ENCODE peak calls at places on chromosomes 5 and 9, in nine cellular contexts. P is T follicular helper cell, R is PC-3, B is NCI-H187, C is iPS DF 19.7, W is Calu3, F is iPS-NIHi11, Y is foreskin keratinocyte, E is HEK293T. N is an unnamed sample.

GRCh38 chr9:80797841-80798688 is 891.3 kb downstream of the TLE1 start:
- DNase-seq in P (no peak), R (no peak), B (no peak), C (no peak), W (no peak), F (peak), Y (no peak), E (no peak), N (no peak)

GRCh38 chr5:178234753-178235599 is 2.4 kb upstream of the PHYKPL start:
- DNase-seq in P (peak), R (peak), B (no peak), C (no peak), W (peak), F (peak), Y (no peak), E (peak), N (peak)

GRCh38 chr5:172751761-172752510 is 19.1 kb downstream of the DUSP1 start:
- DNase-seq in P (no peak), R (no peak), B (no peak), C (no peak), W (no peak), F (no peak), Y (no peak), E (no peak), N (no peak)

GRCh38 chr9:112856843-112857242 is 33.8 kb downstream of the SLC46A2 start:
- DNase-seq in P (no peak), R (no peak), B (no peak), C (no peak), W (no peak), F (peak), Y (no peak), E (no peak), N (no peak)

GRCh38 chr9:127049044-127049443 is 73.4 kb downstream of the ANGPTL2 start:
- DNase-seq in P (no peak), R (peak), B (no peak), C (no peak), W (peak), F (no peak), Y (peak), E (no peak), N (peak)

GRCh38 chr5:180640765-180641565 is 8.4 kb downstream of the FLT4 start:
- DNase-seq in P (no peak), R (no peak), B (no peak), C (no peak), W (no peak), F (no peak), Y (no peak), E (no peak), N (no peak)

GRCh38 chr9:83382421-83382820 is 155.8 kb downstream of the FRMD3 start:
- DNase-seq in P (no peak), R (no peak), B (no peak), C (no peak), W (no peak), F (no peak), Y (no peak), E (no peak), N (no peak)

GRCh38 chr9:90445391-90445790 is 197.2 kb downstream of the DIRAS2 start:
- DNase-seq in P (no peak), R (no peak), B (no peak), C (no peak), W (no peak), F (no peak), Y (no peak), E (no peak), N (no peak)

GRCh38 chr5:113507601-113508000 is 5.9 kb upstream of the YTHDC2 start:
- DNase-seq in P (no peak), R (no peak), B (no peak), C (no peak), W (no peak), F (no peak), Y (no peak), E (no peak), N (no peak)

GRCh38 chr5:107247427-107247826 is 423.3 kb downstream of the EFNA5 start:
- DNase-seq in P (no peak), R (peak), B (no peak), C (no peak), W (no peak), F (no peak), Y (peak), E (no peak), N (peak)

GRCh38 chr9:37970301-37971106 is 66.6 kb upstream of the SLC25A51 start:
- DNase-seq in P (no peak), R (no peak), B (no peak), C (no peak), W (no peak), F (no peak), Y (no peak), E (no peak), N (no peak)

GRCh38 chr5:14557840-14558239 is 23.8 kb upstream of the OTULINL start:
- DNase-seq in P (no peak), R (no peak), B (no peak), C (no peak), W (no peak), F (no peak), Y (no peak), E (no peak), N (no peak)

GRCh38 chr9:74570879-74571512 is 73.9 kb downstream of the RORB start:
- DNase-seq in P (no peak), R (peak), B (no peak), C (no peak), W (peak), F (peak), Y (no peak), E (peak), N (peak)

GRCh38 chr5:95940758-95941682 is 20.6 kb downstream of the ELL2 start:
- DNase-seq in P (no peak), R (no peak), B (no peak), C (no peak), W (no peak), F (peak), Y (no peak), E (no peak), N (no peak)

GRCh38 chr9:88108779-88109178 is 29.5 kb downstream of the SPATA31C2 start:
- DNase-seq in P (no peak), R (no peak), B (no peak), C (no peak), W (no peak), F (no peak), Y (no peak), E (no peak), N (no peak)

GRCh38 chr5:142722896-142723295 is 37.0 kb upstream of the FGF1 start:
- DNase-seq in P (no peak), R (no peak), B (no peak), C (no peak), W (no peak), F (no peak), Y (no peak), E (no peak), N (no peak)

GRCh38 chr5:168209561-168209960 is 81.9 kb upstream of the WWC1 start:
- DNase-seq in P (no peak), R (no peak), B (no peak), C (no peak), W (no peak), F (no peak), Y (no peak), E (no peak), N (no peak)

GRCh38 chr5:136084698-136085097 is 47.9 kb upstream of the SMAD5 start:
- DNase-seq in P (no peak), R (no peak), B (no peak), C (no peak), W (no peak), F (no peak), Y (no peak), E (no peak), N (no peak)

GRCh38 chr5:174413520-174414314 is 310.7 kb upstream of the MSX2 start:
- DNase-seq in P (no peak), R (peak), B (no peak), C (no peak), W (no peak), F (no peak), Y (peak), E (no peak), N (no peak)

GRCh38 chr9:34663296-34663590 is 786 bp upstream of the CCL27 start:
- DNase-seq in P (no peak), R (no peak), B (no peak), C (no peak), W (no peak), F (no peak), Y (peak), E (no peak), N (peak)

GRCh38 chr5:110105692-110106091 is 416.0 kb downstream of the MAN2A1 start:
- DNase-seq in P (no peak), R (peak), B (no peak), C (no peak), W (peak), F (no peak), Y (peak), E (no peak), N (peak)

GRCh38 chr5:155530046-155530445 is 516.5 kb downstream of the KIF4B start:
- DNase-seq in P (no peak), R (no peak), B (no peak), C (no peak), W (no peak), F (no peak), Y (peak), E (no peak), N (peak)

GRCh38 chr9:4826417-4827166 is 33.8 kb downstream of the RCL1 start:
- DNase-seq in P (no peak), R (no peak), B (no peak), C (no peak), W (no peak), F (no peak), Y (no peak), E (no peak), N (no peak)

GRCh38 chr5:128764910-128765309 is 200.4 kb upstream of the SLC27A6 start:
- DNase-seq in P (no peak), R (no peak), B (no peak), C (no peak), W (no peak), F (no peak), Y (no peak), E (no peak), N (no peak)

N was measured in mammary epithelial cell.